ENCODE peak calls at places on chromosomes 1 and 21, in four cellular contexts. P is hepatocyte, F is fibroblast of pulmonary artery, Z is BE2C. X is an unnamed sample.

GRCh38 chr1:145757420-145757819 is 38.1 kb downstream of the CD160 start:
- DNase-seq in F (no peak), Z (no peak), P (no peak), X (no peak)

GRCh38 chr1:38003261-38004250 is 1.8 kb downstream of the FHL3 start:
- DNase-seq in F (no peak), P (peak), Z (no peak), X (no peak)

GRCh38 chr1:39082811-39083576 is 56.8 kb downstream of the NDUFS5 start:
- DNase-seq in F (no peak), P (no peak), Z (no peak), X (peak)

GRCh38 chr1:154104433-154105082 is 50.3 kb downstream of the NUP210L start:
- DNase-seq in Z (no peak), F (no peak), P (peak), X (no peak)

GRCh38 chr1:11858158-11858557 is 587 bp downstream of the NPPB start:
- DNase-seq in P (no peak), F (no peak), Z (no peak), X (no peak)

GRCh38 chr21:45607922-45608295 is 35.6 kb upstream of the PCBP3 start:
- DNase-seq in Z (no peak), F (no peak), P (no peak), X (no peak)

GRCh38 chr1:26372039-26372438 is 511 bp downstream of the ZNF683 start:
- DNase-seq in P (no peak), Z (no peak), F (no peak), X (no peak)

GRCh38 chr1:180762796-180763195 is 131.0 kb downstream of the XPR1 start:
- DNase-seq in Z (no peak), F (no peak), P (no peak), X (no peak)

GRCh38 chr1:171788696-171789095 is 7.2 kb downstream of the METTL13 start:
- DNase-seq in Z (no peak), F (peak), P (no peak), X (no peak)

GRCh38 chr1:60281360-60281932 is 207.9 kb upstream of the C1orf87 start:
- DNase-seq in F (peak), P (peak), Z (peak), X (no peak)

GRCh38 chr1:39132505-39133339 is 71.8 kb upstream of the MACF1 start:
- DNase-seq in Z (peak), F (peak), P (peak), X (no peak)

GRCh38 chr1:114668373-114668772 is 1.5 kb downstream of the DENND2C start:
- DNase-seq in Z (no peak), F (no peak), P (no peak), X (no peak)

GRCh38 chr1:218257971-218258370 is 27.1 kb upstream of the RRP15 start:
- DNase-seq in Z (no peak), P (no peak), F (no peak), X (no peak)

GRCh38 chr1:29324202-29324601 is 87.9 kb downstream of the PTPRU start:
- DNase-seq in Z (no peak), F (no peak), P (no peak), X (no peak)

GRCh38 chr1:179351281-179351680 is 14.5 kb upstream of the AXDND1 start:
- DNase-seq in P (no peak), F (peak), Z (no peak), X (no peak)

DNA sequence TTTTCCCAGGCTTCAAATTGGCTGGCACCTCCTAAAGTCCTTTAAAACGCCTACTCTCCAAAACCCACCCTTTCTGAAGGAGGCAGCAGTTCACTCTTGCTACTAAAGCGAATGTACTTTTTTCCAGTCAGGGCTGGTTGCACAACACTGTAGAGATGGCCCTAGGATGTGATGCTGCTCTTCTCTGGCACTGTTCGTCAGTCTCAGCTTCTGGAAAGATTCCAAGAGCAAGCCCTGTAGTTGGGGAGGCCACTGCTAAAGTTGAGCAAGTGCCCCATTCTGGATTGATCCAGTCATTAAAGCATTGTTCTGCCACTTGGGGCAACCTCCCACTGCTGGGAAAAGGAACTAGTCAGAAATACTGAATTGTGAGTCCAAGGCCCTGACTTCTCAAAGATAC is 28.5 kb upstream of the KCNQ4 start:
- DNase-seq in Z (no peak), P (peak), F (peak), X (no peak)
- TF ChIP-seq CTCF in Z (no peak), P (no peak), F (peak), X (no peak)

DNA sequence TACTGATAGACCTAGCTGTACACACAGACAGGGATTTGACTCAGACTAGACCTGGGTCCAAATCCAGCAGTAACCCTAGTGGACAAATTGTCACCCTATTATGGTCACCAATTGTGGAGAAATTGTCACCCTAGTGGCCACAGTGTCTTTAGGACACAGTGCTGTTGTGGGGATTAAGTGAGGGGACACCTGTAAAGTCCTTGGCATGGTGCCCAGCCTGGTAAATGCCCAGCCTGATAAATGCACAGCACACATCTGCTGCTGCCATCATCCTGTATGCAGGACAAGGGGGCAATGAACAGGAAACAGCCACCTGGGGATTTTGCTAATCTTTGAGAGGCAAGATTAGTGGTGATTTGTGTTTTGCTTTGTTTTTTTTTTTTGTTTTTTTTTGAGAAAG is 2.3 kb downstream of the TMEM61 start:
- DNase-seq in Z (no peak), F (no peak), P (no peak), X (no peak)
- TF ChIP-seq CTCF in Z (peak), F (no peak), P (no peak), X (peak)

GRCh38 chr1:1344672-1345361 is 4.4 kb downstream of the DVL1 start:
- DNase-seq in Z (peak), P (peak), F (peak), X (no peak)
- TF ChIP-seq CTCF in Z (peak), P (peak), F (peak), X (peak)

DNA sequence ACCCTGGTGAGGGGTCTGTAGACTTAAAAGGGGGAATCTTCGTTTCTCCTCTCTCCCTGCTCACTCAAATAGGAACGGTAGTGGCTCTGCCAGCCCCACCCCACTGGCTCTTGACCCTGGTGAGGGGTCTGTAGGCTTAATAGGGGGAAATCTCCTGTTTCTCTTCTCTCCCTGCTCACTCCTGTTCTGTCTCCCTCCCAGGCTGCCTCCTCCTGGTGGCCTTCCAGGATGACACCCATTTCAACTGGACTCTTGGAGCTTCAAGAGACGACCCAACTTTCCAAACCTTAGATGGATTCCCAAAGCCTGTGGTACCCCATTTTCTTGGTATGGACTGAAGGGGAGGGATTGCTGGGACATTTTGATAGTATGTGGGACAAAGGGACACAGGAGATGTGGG is 1.4 kb upstream of the EPHB2 start:
- DNase-seq in P (no peak), Z (no peak), F (no peak), X (no peak)
- TF ChIP-seq CTCF in P (peak), Z (peak), F (peak), X (peak)

DNA sequence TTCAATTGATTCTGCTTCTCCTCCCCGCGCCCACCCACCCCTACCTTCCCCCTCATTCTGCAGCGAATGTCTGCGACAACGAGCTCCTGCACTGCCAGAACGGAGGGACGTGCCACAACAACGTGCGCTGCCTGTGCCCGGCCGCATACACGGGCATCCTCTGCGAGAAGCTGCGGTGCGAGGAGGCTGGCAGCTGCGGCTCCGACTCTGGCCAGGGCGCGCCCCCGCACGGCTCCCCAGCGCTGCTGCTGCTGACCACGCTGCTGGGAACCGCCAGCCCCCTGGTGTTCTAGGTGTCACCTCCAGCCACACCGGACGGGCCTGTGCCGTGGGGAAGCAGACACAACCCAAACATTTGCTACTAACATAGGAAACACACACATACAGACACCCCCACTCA is 339.7 kb downstream of the NTNG1 start:
- DNase-seq in F (no peak), P (no peak), Z (peak), X (no peak)
- TF ChIP-seq CTCF in F (no peak), P (no peak), Z (peak), X (no peak)